ENCODE peak calls at places on chromosomes 6 and 20, in four cellular contexts. E, X, Y and W are unnamed samples.

GRCh38 chr6:43770417-43771209 is 602 bp downstream of the VEGFA start:
- DNase-seq in X (peak; percentile 88), E (no peak), Y (no peak), W (peak; percentile 58)

GRCh38 chr6:3997144-3997770 is 81.7 kb downstream of the FAM217A start:
- DNase-seq in X (no peak), E (no peak), Y (no peak), W (no peak)

GRCh38 chr6:161418458-161418945 is 144.6 kb upstream of the AGPAT4 start:
- DNase-seq in Y (no peak), X (peak; percentile 64), E (no peak), W (peak; percentile 32)

GRCh38 chr6:10687582-10687981 is 6.8 kb downstream of the C6orf52 start:
- DNase-seq in E (no peak), Y (no peak), X (no peak), W (no peak)

GRCh38 chr6:159169557-159170332 is 545 bp downstream of the FNDC1 start:
- DNase-seq in X (no peak), Y (no peak), E (no peak), W (peak; percentile 35)

GRCh38 chr20:62059926-62060630 is 5.6 kb downstream of the TAF4 start:
- DNase-seq in X (peak; percentile 8), Y (no peak), E (no peak), W (no peak)

GRCh38 chr6:44399991-44400390 is 12.5 kb downstream of the CDC5L start:
- DNase-seq in Y (no peak), E (no peak), X (no peak), W (no peak)

GRCh38 chr6:135183532-135184440 is 2.7 kb downstream of the MYB start:
- DNase-seq in X (peak; percentile 75), Y (peak; percentile 81), E (no peak), W (no peak)

GRCh38 chr6:29553268-29554057 is 6.1 kb downstream of the UBD start:
- DNase-seq in E (no peak), X (no peak), Y (no peak), W (no peak)

GRCh38 chr20:13009682-13010406 is 1.1 kb downstream of the SPTLC3 start:
- DNase-seq in Y (peak; percentile 55), X (no peak), E (peak; percentile 77), W (peak; percentile 17)

GRCh38 chr6:163572612-163573011 is 158.1 kb downstream of the QKI start:
- DNase-seq in E (no peak), X (peak; percentile 91), Y (no peak), W (no peak)

GRCh38 chr20:48148020-48148419 is 362.7 kb upstream of the SULF2 start:
- DNase-seq in E (no peak), Y (no peak), X (no peak), W (no peak)

GRCh38 chr20:1438361-1438760 is 28.3 kb downstream of the NSFL1C start:
- DNase-seq in Y (no peak), X (no peak), E (no peak), W (no peak)

GRCh38 chr6:31586596-31586995 is 519 bp downstream of the LST1 start:
- DNase-seq in Y (peak; percentile 95), E (no peak), X (no peak), W (no peak)

GRCh38 chr6:7229376-7230326 is 83.3 kb downstream of the SSR1 start:
- DNase-seq in E (no peak), Y (no peak), X (peak; percentile 50), W (no peak)

GRCh38 chr20:59632426-59633113 is 28.2 kb downstream of the PHACTR3 start:
- DNase-seq in E (no peak), Y (no peak), X (no peak), W (no peak)

GRCh38 chr20:63043348-63044203 is 36.8 kb upstream of the BHLHE23 start:
- DNase-seq in X (no peak), Y (no peak), E (no peak), W (no peak)

GRCh38 chr6:158718431-158719126 is 68.7 kb downstream of the SYTL3 start:
- DNase-seq in X (peak; percentile 66), Y (no peak), E (no peak), W (no peak)

GRCh38 chr6:167695831-167696230 is 130.9 kb upstream of the AFDN start:
- DNase-seq in E (no peak), Y (no peak), X (no peak), W (no peak)

GRCh38 chr20:33026779-33027759 is 4.4 kb upstream of the BPIFB6 start:
- DNase-seq in Y (no peak), X (no peak), E (no peak), W (no peak)

GRCh38 chr6:71298459-71298858 is 9.8 kb downstream of the OGFRL1 start:
- DNase-seq in E (no peak), Y (no peak), X (no peak), W (no peak)

GRCh38 chr6:138691595-138692057 is 81.9 kb upstream of the CCDC28A start:
- DNase-seq in Y (no peak), X (no peak), E (no peak), W (no peak)

DNA sequence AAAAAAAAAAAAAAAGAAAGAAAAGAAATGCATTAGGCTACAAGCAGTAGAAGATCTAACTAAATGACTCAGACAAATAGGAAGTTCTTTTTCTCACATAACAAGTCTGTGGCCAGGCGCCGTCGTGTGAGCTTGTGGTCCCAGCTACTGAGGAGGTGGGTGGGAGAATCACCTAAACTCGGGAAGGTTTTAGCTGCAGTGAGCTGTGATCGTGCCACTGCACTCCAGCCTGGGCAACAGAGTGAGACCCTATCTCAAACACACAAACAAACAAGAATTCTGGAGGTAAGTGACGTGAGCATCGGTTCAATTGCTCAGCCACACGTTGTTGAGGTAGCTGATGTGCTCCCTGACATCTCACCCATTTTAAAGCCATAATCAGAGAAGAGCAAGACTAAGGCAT is 37.9 kb upstream of the SLC23A2 start:
- DNase-seq in Y (no peak), E (peak; percentile 12), X (no peak), W (no peak)
- TF ChIP-seq SPI1 in Y (no peak), E (no peak), X (no peak), W (no peak)

GRCh38 chr6:26204332-26205160 is 117.3 kb downstream of the HFE start:
- DNase-seq in Y (peak; percentile 96), X (peak; percentile 85), E (peak; percentile 97), W (no peak)
- TF ChIP-seq SPI1 in Y (no peak), X (no peak), E (no peak), W (no peak)

GRCh38 chr20:54138427-54138826 is 35.4 kb downstream of the CYP24A1 start:
- DNase-seq in Y (no peak), E (no peak), X (no peak), W (no peak)
- TF ChIP-seq SPI1 in Y (no peak), E (no peak), X (no peak), W (no peak)

DNA sequence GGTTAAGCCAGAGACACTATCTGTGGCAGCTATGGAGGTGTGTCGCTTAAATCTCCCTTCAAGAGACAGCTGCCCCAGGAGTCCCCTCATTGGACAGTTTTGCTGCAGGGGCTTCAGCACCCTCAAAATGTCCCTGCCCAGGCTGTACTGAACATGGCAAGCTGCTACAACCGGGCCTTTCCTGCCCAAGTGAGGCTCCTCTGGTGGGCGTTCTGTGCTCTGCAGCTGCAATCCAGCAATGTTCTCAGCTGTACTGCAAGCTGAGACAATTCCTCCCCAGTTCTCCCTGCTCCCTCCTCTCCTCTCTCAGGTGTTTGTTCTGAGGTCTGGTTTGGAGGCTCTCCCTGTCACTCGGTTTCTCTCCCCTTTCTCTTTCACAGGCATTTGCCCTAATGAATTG is 190.8 kb upstream of the LAMP5 start:
- DNase-seq in Y (no peak), X (no peak), E (no peak), W (no peak)
- TF ChIP-seq SPI1 in Y (no peak), X (no peak), E (no peak), W (no peak)

DNA sequence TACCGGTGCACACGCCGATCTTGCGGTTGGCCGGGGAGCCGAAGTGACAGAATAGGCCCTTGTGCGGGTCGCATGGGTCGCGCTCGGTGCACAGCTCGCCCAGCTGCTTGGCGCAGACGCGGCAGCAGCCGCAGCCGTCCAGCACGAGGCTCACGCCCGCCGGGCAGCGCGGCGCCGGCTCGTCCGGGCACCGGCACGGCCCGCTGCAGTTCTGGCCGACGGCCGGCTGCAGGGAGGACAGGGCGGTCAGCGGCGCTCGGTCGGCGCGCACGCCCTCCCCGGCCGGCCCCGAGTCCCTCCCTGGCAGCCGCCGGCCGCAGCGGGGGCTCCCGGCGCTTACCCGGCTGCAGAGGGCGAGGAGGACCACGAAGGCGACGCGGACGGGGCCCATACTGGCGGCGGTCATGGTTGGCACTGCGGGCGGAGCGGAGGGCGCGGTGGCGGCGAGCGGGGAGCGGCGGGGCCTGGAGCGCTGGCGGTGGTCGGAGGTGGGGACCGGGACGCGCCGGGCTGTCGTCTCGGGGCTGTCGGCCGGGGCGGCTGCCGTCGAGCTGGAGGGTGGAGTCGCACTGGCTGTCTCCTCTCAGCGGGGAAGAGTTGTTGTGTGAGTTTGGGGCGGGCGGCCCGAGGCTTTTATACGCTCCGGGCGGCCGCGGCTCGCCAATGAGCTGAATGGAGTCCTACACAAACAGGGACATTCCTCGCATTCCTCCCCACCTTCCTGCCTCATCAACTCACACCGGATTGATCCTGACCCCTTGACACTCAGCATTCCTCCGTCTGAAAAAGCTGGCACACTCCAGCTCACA is at the start of gene CCN2:
- DNase-seq in X (no peak), Y (no peak), E (no peak), W (peak; percentile 11)
- TF ChIP-seq SPI1 in X (no peak), Y (no peak), E (no peak), W (no peak)

GRCh38 chr6:437042-437402 is 45.5 kb downstream of the IRF4 start:
- DNase-seq in Y (no peak), X (no peak), E (no peak), W (no peak)
- TF ChIP-seq SPI1 in Y (no peak), X (no peak), E (no peak), W (no peak)

GRCh38 chr6:90938116-90938515 is 351.2 kb upstream of the MAP3K7 start:
- DNase-seq in E (no peak), Y (no peak), X (no peak), W (no peak)
- TF ChIP-seq SPI1 in E (no peak), Y (no peak), X (no peak), W (no peak)

GRCh38 chr6:84764332-84765049 is at the start of gene TBX18:
- DNase-seq in E (no peak), X (peak; percentile 93), Y (no peak), W (no peak)
- TF ChIP-seq SPI1 in E (no peak), X (peak; percentile 63), Y (peak; percentile 11), W (no peak)

GRCh38 chr6:156735751-156736150 is 41.4 kb upstream of the ARID1B start:
- DNase-seq in Y (no peak), X (no peak), E (no peak), W (no peak)

GRCh38 chr6:156727715-156728385 is 49.3 kb upstream of the ARID1B start:
- DNase-seq in E (no peak), Y (no peak), X (no peak), W (no peak)

GRCh38 chr6:156729248-156729647 is 47.9 kb upstream of the ARID1B start:
- DNase-seq in E (peak; percentile 36), Y (no peak), X (no peak), W (no peak)

GRCh38 chr6:156725712-156726111 is 51.5 kb upstream of the ARID1B start:
- DNase-seq in E (no peak), X (no peak), Y (no peak), W (no peak)

DNA sequence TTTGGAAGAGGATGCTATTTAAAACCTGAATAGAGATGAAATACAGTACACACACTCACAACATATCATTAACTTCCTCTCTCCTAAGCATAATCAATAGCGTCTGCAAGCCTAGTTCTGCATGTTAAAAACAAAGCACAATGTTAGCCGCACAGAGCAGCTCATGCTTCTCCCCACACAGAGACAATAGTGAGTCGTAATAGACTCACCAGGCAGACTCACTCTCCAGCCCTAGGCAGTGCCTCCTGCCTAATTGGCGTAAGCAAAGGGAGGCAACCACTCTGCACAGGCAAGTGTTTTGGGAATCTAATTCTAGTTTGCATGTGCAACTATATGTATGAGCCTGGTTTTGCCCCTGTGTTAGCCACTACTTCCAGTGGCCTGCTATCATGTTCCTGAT is 45.7 kb upstream of the ARID1B start:
- DNase-seq in X (no peak), E (no peak), Y (no peak), W (no peak)
- TF ChIP-seq SPI1 in X (no peak), E (no peak), Y (no peak), W (no peak)